ENCODE peak calls at places on chromosomes 3 and 15, in eight cellular contexts. O is astrocyte of the spinal cord; P is NCI-H1436; T is NCI-H1105 treated with DMSO at 0.1 percent for 48 hours; F is stimulated activated CD8-positive, alpha-beta memory T cell treated with anti-CD3 and anti-CD28 coated beads, Interleukin-4, amount 100 ng/mL, for 48 hours; L is NCI-H2081; H is tibial artery; D is uterus. R is an unnamed sample.

GRCh38 chr15:82655606-82656005 is 8.4 kb upstream of the CPEB1 start:
- DNase-seq in O (no peak), P (no peak), T (no peak), F (no peak), L (no peak), H (no peak), D (no peak), R (no peak)

GRCh38 chr3:133570139-133570936 is 3.1 kb upstream of the CDV3 start:
- DNase-seq in O (peak), P (no peak), T (no peak), F (no peak), L (no peak), H (no peak), D (no peak), R (no peak)

GRCh38 chr3:189699873-189700272 is 68.7 kb downstream of the TP63 start:
- DNase-seq in O (no peak), P (no peak), T (no peak), F (no peak), L (no peak), H (no peak), D (no peak), R (no peak)

GRCh38 chr15:51924146-51925068 is 47.2 kb downstream of the LEO1 start:
- DNase-seq in O (no peak), P (no peak), T (no peak), F (no peak), L (no peak), H (no peak), D (no peak), R (peak)

GRCh38 chr15:41207687-41208448 is 22.7 kb downstream of the EXD1 start:
- DNase-seq in O (peak), P (no peak), T (no peak), F (no peak), L (no peak), H (no peak), D (no peak), R (no peak)

GRCh38 chr3:134087046-134087974 is 57.6 kb upstream of the SLCO2A1 start:
- DNase-seq in O (no peak), P (no peak), T (no peak), F (no peak), L (no peak), H (no peak), D (no peak), R (no peak)

GRCh38 chr3:185484296-185484695 is 14.5 kb downstream of the TMEM41A start:
- DNase-seq in O (no peak), P (no peak), T (no peak), F (no peak), L (no peak), H (no peak), D (no peak), R (no peak)

GRCh38 chr15:74489518-74490338 is 28.8 kb upstream of the UBL7 start:
- DNase-seq in O (peak), P (peak), T (peak), F (peak), L (peak), H (no peak), D (peak), R (peak)

GRCh38 chr15:34889486-34889885 is 80.1 kb downstream of the AQR start:
- DNase-seq in O (no peak), P (no peak), T (no peak), F (no peak), L (no peak), H (no peak), D (no peak), R (no peak)

GRCh38 chr3:15154326-15154725 is 51.7 kb upstream of the CAPN7 start:
- DNase-seq in O (no peak), P (no peak), T (no peak), F (no peak), L (no peak), H (no peak), D (no peak), R (no peak)

GRCh38 chr15:83783227-83783626 is 129.3 kb downstream of the ADAMTSL3 start:
- DNase-seq in O (no peak), P (no peak), T (no peak), F (no peak), L (no peak), H (no peak), D (no peak), R (no peak)

GRCh38 chr3:177333535-177334495 is 136.5 kb upstream of the TBL1XR1 start:
- DNase-seq in O (no peak), P (no peak), T (no peak), F (no peak), L (peak), H (peak), D (no peak), R (no peak)

GRCh38 chr3:156677536-156677935 is 3.1 kb downstream of the TIPARP start:
- DNase-seq in O (peak), P (no peak), T (no peak), F (no peak), L (no peak), H (no peak), D (no peak), R (no peak)

GRCh38 chr15:56886450-56886856 is 32.0 kb upstream of the TCF12 start:
- DNase-seq in O (no peak), P (no peak), T (no peak), F (peak), L (no peak), H (peak), D (no peak), R (no peak)

GRCh38 chr3:194163697-194164096 is 27.7 kb downstream of the HES1 start:
- DNase-seq in O (no peak), P (no peak), T (no peak), F (no peak), L (no peak), H (no peak), D (no peak), R (no peak)

GRCh38 chr3:30258426-30259392 is 347.7 kb upstream of the TGFBR2 start:
- DNase-seq in O (peak), P (peak), T (peak), F (no peak), L (peak), H (no peak), D (no peak), R (peak)

GRCh38 chr15:71532994-71533393 is 277.4 kb upstream of the NR2E3 start:
- DNase-seq in O (peak), P (no peak), T (peak), F (no peak), L (peak), H (no peak), D (no peak), R (peak)

GRCh38 chr3:129449279-129450115 is 9.5 kb downstream of the IFT122 start:
- DNase-seq in O (peak), P (no peak), T (no peak), F (no peak), L (no peak), H (no peak), D (no peak), R (no peak)

GRCh38 chr3:106103383-106103782 is 234.6 kb upstream of the CBLB start:
- DNase-seq in O (no peak), P (no peak), T (no peak), F (no peak), L (no peak), H (no peak), D (no peak), R (no peak)

GRCh38 chr3:32257042-32257441 is 18.6 kb downstream of the CMTM8 start:
- DNase-seq in O (no peak), P (no peak), T (no peak), F (no peak), L (no peak), H (no peak), D (no peak), R (no peak)

GRCh38 chr3:179432021-179432420 is 19.2 kb downstream of the GNB4 start:
- DNase-seq in O (no peak), P (no peak), T (no peak), F (no peak), L (no peak), H (peak), D (no peak), R (no peak)

GRCh38 chr15:69289312-69290146 is 9.2 kb upstream of the PAQR5 start:
- DNase-seq in O (no peak), P (no peak), T (peak), F (no peak), L (no peak), H (no peak), D (no peak), R (peak)

GRCh38 chr3:55903680-55904079 is 416.6 kb upstream of the WNT5A start:
- DNase-seq in O (no peak), P (no peak), T (no peak), F (no peak), L (no peak), H (no peak), D (no peak), R (no peak)

GRCh38 chr3:64266065-64266874 is 41.0 kb upstream of the PRICKLE2 start:
- DNase-seq in O (peak), P (no peak), T (no peak), F (no peak), L (no peak), H (peak), D (peak), R (no peak)

GRCh38 chr3:188690076-188690475 is 481.7 kb upstream of the TPRG1 start:
- DNase-seq in O (no peak), P (no peak), T (no peak), F (no peak), L (no peak), H (no peak), D (no peak), R (no peak)

GRCh38 chr15:65785151-65785550 is 6.9 kb downstream of the DENND4A start:
- DNase-seq in O (no peak), P (no peak), T (no peak), F (no peak), L (no peak), H (no peak), D (no peak), R (no peak)

R was measured in NCI-H1417.